ENCODE peak calls at places on chromosome 6, in five cellular contexts. B is left lung, G is upper lobe of right lung, J is colonic mucosa, A is coronary artery. F is an unnamed sample.

GRCh38 chr6:131065112-131065823 is 2.2 kb upstream of the EPB41L2 start:
- DNase-seq in B (no peak), G (no peak), J (peak), A (no peak), F (no peak)

GRCh38 chr6:33001685-33002084 is 7.7 kb downstream of the HLA-DOA start:
- DNase-seq in B (no peak), G (no peak), J (no peak), A (no peak), F (no peak)

GRCh38 chr6:3450888-3451287 is 6.0 kb downstream of the SLC22A23 start:
- DNase-seq in B (no peak), G (no peak), J (no peak), A (no peak), F (no peak)

GRCh38 chr6:21228411-21228810 is 365.1 kb upstream of the SOX4 start:
- DNase-seq in B (no peak), G (no peak), J (no peak), A (no peak), F (no peak)

GRCh38 chr6:70396796-70397729 is 16.2 kb upstream of the FAM135A start:
- DNase-seq in B (no peak), G (no peak), J (peak), A (no peak), F (no peak)

GRCh38 chr6:7235712-7236311 is 77.2 kb downstream of the SSR1 start:
- DNase-seq in B (no peak), G (no peak), J (peak), A (no peak), F (no peak)

GRCh38 chr6:13272131-13273046 is 55.9 kb downstream of the TBC1D7 start:
- DNase-seq in B (peak), G (peak), J (peak), A (no peak), F (no peak)

GRCh38 chr6:161013697-161014096 is 22.1 kb downstream of the MAP3K4 start:
- DNase-seq in B (no peak), G (no peak), J (no peak), A (no peak), F (no peak)

GRCh38 chr6:52904562-52905279 is 4.8 kb downstream of the GSTA3 start:
- DNase-seq in B (no peak), G (no peak), J (no peak), A (no peak), F (no peak)

GRCh38 chr6:128899651-128900050 is 16.7 kb downstream of the LAMA2 start:
- DNase-seq in B (no peak), G (no peak), J (no peak), A (no peak), F (no peak)

GRCh38 chr6:37011656-37012378 is 6.4 kb downstream of the FGD2 start:
- DNase-seq in B (peak), G (no peak), J (no peak), A (no peak), F (no peak)

GRCh38 chr6:11080296-11080695 is 13.3 kb upstream of the SMIM13 start:
- DNase-seq in B (no peak), G (no peak), J (no peak), A (no peak), F (no peak)

GRCh38 chr6:168709440-168709839 is 268.5 kb downstream of the SMOC2 start:
- DNase-seq in B (no peak), G (no peak), J (no peak), A (peak), F (no peak)

GRCh38 chr6:26571592-26572296 is 25.0 kb upstream of the ABT1 start:
- DNase-seq in B (no peak), G (no peak), J (peak), A (no peak), F (peak)

DNA sequence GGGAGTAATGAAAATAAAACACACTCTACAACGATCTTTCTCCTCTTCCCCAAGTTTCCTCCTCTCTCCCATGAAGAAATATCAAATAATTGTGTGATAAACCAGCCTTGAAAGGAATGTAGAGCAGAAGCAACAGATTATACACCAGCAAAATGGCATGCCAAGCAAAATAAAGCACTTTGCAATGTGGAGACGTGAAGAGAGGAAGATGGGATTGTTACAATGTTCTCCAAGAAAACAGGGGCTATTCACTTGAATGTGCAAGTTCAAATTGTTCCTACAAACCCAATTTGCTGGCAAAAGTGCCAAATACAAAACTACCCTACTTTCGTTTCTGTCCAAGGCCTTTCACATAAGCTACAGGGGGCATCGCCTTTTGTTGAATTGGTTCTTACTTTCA is 185.1 kb downstream of the PDE7B start:
- DNase-seq in B (no peak), G (no peak), J (no peak), A (no peak), F (no peak)
- H3K4me3 ChIP-seq in B (no peak), G (no peak), J (no peak), A (no peak), F (no peak)

DNA sequence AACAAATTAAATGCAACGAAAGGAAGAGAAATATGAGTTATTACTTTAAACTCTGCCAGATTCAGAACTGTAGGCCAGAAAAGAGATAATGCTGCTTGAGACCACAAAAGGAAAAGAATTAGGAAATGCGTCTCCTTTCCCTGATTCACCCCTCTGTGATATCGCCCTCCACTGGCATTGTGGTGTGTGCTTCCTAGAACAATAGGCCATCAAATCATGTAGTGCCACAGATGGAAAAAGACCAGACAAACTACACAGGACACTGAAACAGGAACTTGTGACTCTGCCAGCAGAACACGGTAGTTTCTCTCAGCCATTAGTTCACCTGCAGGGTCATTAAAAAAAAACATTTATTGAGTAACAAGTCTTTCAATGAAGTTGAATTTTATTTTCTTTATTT is 14.8 kb upstream of the LAMA4 start:
- DNase-seq in B (no peak), G (no peak), J (no peak), A (no peak), F (no peak)
- TF ChIP-seq CTCF in B (no peak), G (peak), J (no peak), A (no peak), F (peak)

GRCh38 chr6:105087571-105088211 is 92.1 kb downstream of the POPDC3 start:
- DNase-seq in B (no peak), G (no peak), J (peak), A (no peak), F (no peak)
- H3K27ac ChIP-seq in B (no peak), G (no peak), J (no peak), A (no peak), F (no peak)

DNA sequence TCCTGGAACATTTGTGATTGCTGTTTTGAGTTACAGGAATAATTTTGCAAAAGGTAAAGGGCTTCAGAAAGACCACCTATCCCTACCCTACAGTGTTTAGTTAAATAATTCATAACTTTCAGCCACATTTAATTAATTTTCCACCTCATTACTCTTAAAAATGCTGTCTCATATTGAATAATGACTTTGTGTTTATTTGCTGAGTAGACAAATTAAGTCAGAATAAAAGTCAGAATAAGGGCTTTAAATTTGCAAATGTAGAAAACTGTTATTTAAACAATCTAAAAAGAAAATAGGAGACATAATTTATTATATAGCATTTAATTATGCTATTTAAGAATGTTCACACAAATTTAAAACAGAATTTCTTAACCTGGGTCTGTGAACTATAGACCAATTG is 293.7 kb upstream of the RIMS1 start:
- DNase-seq in B (no peak), G (no peak), J (no peak), A (no peak), F (no peak)
- H3K4me3 ChIP-seq in B (no peak), G (no peak), J (no peak), A (no peak), F (no peak)

GRCh38 chr6:44264154-44265002 is 973 bp downstream of the NFKBIE start:
- DNase-seq in B (peak), G (peak), J (peak), A (no peak), F (no peak)

GRCh38 chr6:44265843-44266233 is 487 bp upstream of the NFKBIE start:
- DNase-seq in B (no peak), G (no peak), J (no peak), A (no peak), F (no peak)

GRCh38 chr6:44266347-44266746 is 996 bp upstream of the NFKBIE start:
- DNase-seq in B (no peak), G (no peak), J (no peak), A (no peak), F (no peak)

GRCh38 chr6:44263357-44264100 is 1.8 kb downstream of the NFKBIE start:
- DNase-seq in B (no peak), G (no peak), J (peak), A (no peak), F (no peak)

DNA sequence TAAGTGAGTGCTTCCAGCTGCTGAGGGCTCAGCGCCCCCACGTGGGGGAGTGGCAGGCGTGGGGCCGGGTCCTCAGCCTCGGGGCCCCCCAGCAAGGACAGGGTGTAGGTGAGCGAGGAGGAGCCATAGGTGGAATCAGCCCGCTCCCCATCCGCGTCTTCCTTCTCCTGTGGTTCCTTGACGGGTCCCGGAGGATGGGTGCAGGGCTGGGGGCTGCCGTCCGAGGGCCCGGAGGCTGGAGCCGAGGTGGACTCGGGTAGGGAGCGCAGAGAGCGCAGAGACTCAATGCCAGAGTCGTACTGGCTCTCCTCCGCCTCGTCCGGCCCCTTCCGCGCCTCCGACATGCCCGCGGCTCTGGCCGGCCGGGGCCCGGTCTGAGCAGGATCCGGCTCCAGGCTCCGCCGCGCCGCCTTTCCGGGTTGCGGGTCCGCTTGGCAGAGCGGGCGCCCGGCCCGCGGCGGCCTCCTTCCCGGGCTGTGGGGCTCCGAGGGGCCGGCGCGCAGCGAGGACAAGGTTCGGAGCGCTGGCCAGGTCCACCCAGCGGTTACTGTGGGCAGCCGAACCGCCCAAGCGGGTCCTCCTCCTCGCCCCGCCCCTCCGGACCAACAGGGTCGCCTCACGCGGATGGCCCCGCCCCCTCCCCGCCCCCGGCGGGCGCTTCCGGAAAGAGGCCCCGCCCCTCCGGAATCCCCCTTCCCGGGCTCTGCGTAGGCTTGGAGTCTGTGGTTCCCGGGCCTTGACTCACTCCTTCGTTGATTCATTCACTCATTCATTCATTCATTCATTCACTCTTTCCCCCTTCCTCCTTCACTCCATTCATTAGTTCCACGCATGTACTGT is at the start of gene NFKBIE:
- DNase-seq in B (peak), G (peak), J (peak), A (peak), F (peak)
- TF ChIP-seq CTCF in B (no peak), G (peak), J (no peak), A (no peak), F (peak)

GRCh38 chr6:43623880-43624785 is 4.9 kb downstream of the GTPBP2 start:
- DNase-seq in B (no peak), G (no peak), J (no peak), A (peak), F (no peak)

GRCh38 chr6:43622541-43622940 is 6.5 kb downstream of the GTPBP2 start:
- DNase-seq in B (peak), G (no peak), J (no peak), A (peak), F (no peak)

GRCh38 chr6:43624786-43625288 is 4.2 kb downstream of the GTPBP2 start:
- DNase-seq in B (no peak), G (no peak), J (no peak), A (peak), F (no peak)

GRCh38 chr6:43627008-43627825 is 1.8 kb downstream of the GTPBP2 start:
- DNase-seq in B (peak), G (peak), J (peak), A (peak), F (no peak)

GRCh38 chr6:43625393-43625992 is 3.6 kb downstream of the GTPBP2 start:
- DNase-seq in B (no peak), G (no peak), J (no peak), A (peak), F (no peak)
- H3K27ac ChIP-seq in B (no peak), G (no peak), J (no peak), A (no peak), F (no peak)

GRCh38 chr6:138160329-138161117 is 1.2 kb upstream of the ARFGEF3 start:
- DNase-seq in B (no peak), G (no peak), J (no peak), A (no peak), F (no peak)

GRCh38 chr6:138162104-138162946 is 586 bp downstream of the ARFGEF3 start:
- DNase-seq in B (peak), G (peak), J (peak), A (no peak), F (peak)

GRCh38 chr6:138161434-138162103 is at the start of gene ARFGEF3:
- DNase-seq in B (peak), G (peak), J (peak), A (no peak), F (peak)

GRCh38 chr6:138161118-138161433 is 663 bp upstream of the ARFGEF3 start:
- DNase-seq in B (no peak), G (no peak), J (no peak), A (no peak), F (no peak)

GRCh38 chr6:138162947-138163569 is 1.3 kb downstream of the ARFGEF3 start:
- DNase-seq in B (no peak), G (no peak), J (no peak), A (no peak), F (no peak)
- H3K4me3 ChIP-seq in B (no peak), G (peak), J (peak), A (peak), F (peak)